ENCODE peak calls at places on chromosomes 4 and X, in six cellular contexts. C, H, E, I, F and U are unnamed samples.

GRCh38 chrX:42673411-42673810 is 104.6 kb downstream of the PPP1R2C start:
- DNase-seq in F (no peak), E (peak; percentile 37), C (no peak), H (no peak), I (no peak), U (peak; percentile 26)

GRCh38 chrX:19724409-19724808 is 163.0 kb downstream of the SH3KBP1 start:
- DNase-seq in C (no peak), F (no peak), H (no peak), E (no peak), I (no peak), U (no peak)

GRCh38 chrX:150841466-150842197 is 56.8 kb downstream of the CD99L2 start:
- DNase-seq in C (no peak), I (no peak), F (peak; percentile 20), H (no peak), E (peak; percentile 15), U (peak; percentile 35)

GRCh38 chr4:15470149-15470520 is 453 bp downstream of the CC2D2A start:
- DNase-seq in I (no peak), F (no peak), H (no peak), E (no peak), C (no peak), U (no peak)

GRCh38 chr4:15144967-15145295 is 142.7 kb downstream of the CPEB2 start:
- DNase-seq in H (no peak), E (no peak), F (no peak), C (no peak), I (no peak), U (no peak)

GRCh38 chrX:134727363-134727762 is 69.1 kb upstream of the PLAC1 start:
- DNase-seq in I (no peak), C (no peak), H (no peak), E (no peak), F (peak; percentile 16), U (peak; percentile 35)

GRCh38 chr4:184387351-184387750 is 87.0 kb downstream of the IRF2 start:
- DNase-seq in F (no peak), I (no peak), E (no peak), H (no peak), C (no peak), U (no peak)

GRCh38 chr4:128715616-128716015 is 93.9 kb upstream of the JADE1 start:
- DNase-seq in C (peak; percentile 55), F (no peak), I (no peak), H (no peak), E (peak; percentile 75), U (peak; percentile 51)

GRCh38 chr4:68708566-68708965 is 38.1 kb upstream of the UGT2B15 start:
- DNase-seq in H (no peak), C (no peak), F (no peak), I (no peak), E (no peak), U (no peak)

GRCh38 chr4:77819409-77819835 is 254 bp upstream of the CNOT6L start:
- DNase-seq in E (no peak), C (no peak), F (no peak), H (peak; percentile 10), I (no peak), U (no peak)

GRCh38 chr4:138772366-138772765 is 243.2 kb upstream of the NOCT start:
- DNase-seq in I (no peak), H (no peak), F (no peak), E (no peak), C (no peak), U (no peak)

GRCh38 chr4:142984871-142985585 is 138.9 kb upstream of the INPP4B start:
- DNase-seq in E (peak; percentile 18), I (no peak), F (peak; percentile 9), C (no peak), H (peak; percentile 41), U (peak; percentile 5)

GRCh38 chr4:6782846-6783110 is 251 bp downstream of the KIAA0232 start:
- DNase-seq in C (no peak), H (no peak), E (no peak), F (no peak), I (no peak), U (no peak)

GRCh38 chrX:48972214-48973164 is 845 bp upstream of the KCND1 start:
- DNase-seq in I (no peak), E (peak; percentile 50), C (no peak), H (peak; percentile 68), F (peak; percentile 37), U (peak; percentile 28)

GRCh38 chr4:48396043-48396442 is 54.7 kb downstream of the SLAIN2 start:
- DNase-seq in H (no peak), E (no peak), I (no peak), F (no peak), C (no peak), U (no peak)

GRCh38 chr4:139815646-139816601 is 150.3 kb downstream of the MGST2 start:
- DNase-seq in I (no peak), C (peak; percentile 56), E (peak; percentile 83), F (peak; percentile 77), H (peak; percentile 24), U (peak; percentile 85)

GRCh38 chr4:57374866-57375595 is 264.8 kb upstream of the IGFBP7 start:
- DNase-seq in F (peak; percentile 12), E (no peak), I (no peak), H (no peak), C (no peak), U (peak; percentile 57)

GRCh38 chrX:154526901-154527675 is 11.1 kb upstream of the FAM3A start:
- DNase-seq in C (no peak), I (peak; percentile 82), E (peak; percentile 88), F (peak; percentile 75), H (peak; percentile 82), U (peak; percentile 62)

GRCh38 chr4:7066006-7066405 is 1.9 kb downstream of the GRPEL1 start:
- DNase-seq in H (no peak), F (no peak), E (no peak), I (no peak), C (no peak), U (no peak)

GRCh38 chr4:148790691-148791090 is 348.5 kb upstream of the NR3C2 start:
- DNase-seq in I (no peak), H (no peak), E (peak; percentile 56), C (no peak), F (no peak), U (no peak)

GRCh38 chr4:25654971-25655963 is at the start of gene SLC34A2:
- DNase-seq in C (no peak), E (no peak), H (no peak), F (no peak), I (peak; percentile 88), U (no peak)

DNA sequence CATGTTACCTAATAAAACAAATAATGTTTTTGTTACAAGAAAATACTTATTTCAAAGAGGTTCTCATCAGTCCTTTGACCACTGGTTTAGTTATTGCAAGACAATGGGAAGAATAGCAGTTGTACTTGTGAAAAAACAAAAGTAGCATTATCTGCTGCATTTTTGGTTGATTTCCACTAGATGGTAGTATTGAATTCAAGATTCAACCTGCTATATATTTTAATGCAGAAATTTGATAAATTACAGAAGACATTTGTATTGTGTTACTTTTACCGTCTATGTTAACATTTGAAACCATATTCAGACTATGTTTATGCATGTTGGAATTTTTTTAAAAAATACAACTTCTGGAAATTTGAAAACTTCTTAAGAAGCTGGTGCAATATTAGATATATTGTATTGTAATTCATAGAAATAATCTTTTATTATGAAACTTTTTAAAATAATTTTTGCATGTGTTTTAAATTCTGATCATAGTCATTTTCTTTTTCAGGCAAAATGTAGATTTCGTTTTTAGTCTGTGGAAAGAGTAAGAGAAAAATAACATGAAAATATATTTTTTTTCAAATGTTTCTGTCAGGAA is 56.4 kb downstream of the SPCS3 start:
- DNase-seq in C (no peak), F (no peak), E (peak; percentile 57), H (peak; percentile 35), I (no peak), U (no peak)
- TF ChIP-seq CTCF in C (peak; percentile 54), F (peak; percentile 17), E (peak; percentile 54), H (peak; percentile 63), I (peak; percentile 54), U (peak; percentile 36)

GRCh38 chr4:135354876-135355275 is 1153.3 kb upstream of the PABPC4L start:
- DNase-seq in F (peak; percentile 14), H (peak; percentile 12), C (no peak), E (no peak), I (no peak), U (no peak)
- H3K4me3 ChIP-seq in F (no peak overlapping the region), H (no peak overlapping the region), C (no peak overlapping the region), E (no peak overlapping the region), I (no peak overlapping the region), U (no peak overlapping the region)

DNA sequence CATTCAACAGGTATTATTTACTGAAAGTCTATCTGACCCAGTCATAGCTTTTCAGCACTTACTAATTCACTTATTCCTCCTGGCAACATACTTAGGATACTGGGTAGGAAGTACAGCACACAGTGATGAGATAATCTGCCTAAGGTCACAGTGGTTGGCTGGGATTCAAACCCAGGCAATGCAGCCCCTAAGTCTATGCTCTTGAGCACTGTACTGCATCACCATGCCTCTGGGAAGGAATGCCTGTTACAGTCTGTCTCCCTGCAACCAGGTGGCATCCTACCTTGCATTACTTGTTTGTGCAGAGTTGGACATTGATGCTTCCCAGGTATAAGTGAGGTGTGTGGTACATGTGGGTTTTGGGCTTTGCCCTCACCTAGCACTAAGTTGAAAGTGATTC is 21.5 kb upstream of the LRAT start:
- DNase-seq in E (no peak), F (no peak), I (no peak), C (no peak), H (no peak), U (no peak)
- TF ChIP-seq CTCF in E (no peak), F (no peak), I (no peak), C (no peak), H (no peak), U (no peak)

DNA sequence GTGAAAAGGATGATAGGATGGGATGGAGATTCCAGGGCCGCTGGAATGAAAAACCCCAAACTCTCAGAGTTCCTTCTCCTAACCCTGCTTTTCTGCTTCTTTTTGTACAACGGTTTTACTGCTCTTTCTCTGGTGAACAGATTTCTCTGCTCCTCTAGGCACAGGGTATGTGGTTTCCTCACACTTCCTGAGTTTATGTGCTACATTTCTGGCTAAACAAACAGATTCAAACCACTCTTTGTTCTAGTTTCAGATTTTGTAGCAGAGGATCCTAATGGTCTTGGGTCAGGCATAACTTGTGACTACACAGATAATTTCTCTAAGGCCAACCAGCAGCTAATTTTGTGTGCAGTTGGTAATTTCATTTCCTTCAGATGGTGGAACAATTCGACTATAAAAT is 52.6 kb downstream of the OSTC start:
- DNase-seq in C (no peak), H (no peak), E (no peak), F (no peak), I (no peak), U (no peak)
- H3K4me3 ChIP-seq in C (no peak overlapping the region), H (no peak overlapping the region), E (no peak overlapping the region), F (no peak overlapping the region), I (no peak overlapping the region), U (no peak overlapping the region)

DNA sequence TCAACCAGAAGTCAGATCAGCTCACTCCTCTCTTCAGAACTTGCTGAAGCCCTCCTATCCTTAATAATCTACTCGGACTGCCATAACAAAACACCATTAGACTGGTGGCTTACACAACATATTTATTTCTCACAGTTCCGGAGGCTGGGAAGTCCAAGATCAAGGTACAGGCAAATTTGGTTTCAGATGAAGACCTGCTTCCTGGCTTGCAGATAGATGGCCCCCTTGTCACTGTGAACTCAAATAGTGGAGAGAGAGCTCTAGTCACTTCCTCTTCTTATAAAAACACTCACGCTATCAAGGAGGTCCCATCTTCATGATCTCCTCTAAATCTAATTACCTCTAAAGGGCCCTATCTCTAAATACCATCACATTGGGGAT is 125.1 kb downstream of the CAMK2D start:
- DNase-seq in F (no peak), C (no peak), I (no peak), E (no peak), H (no peak), U (no peak)
- TF ChIP-seq CTCF in F (no peak), C (no peak), I (peak; percentile 11), E (no peak), H (peak; percentile 15), U (no peak)